ENCODE peak calls at places on chromosomes 4 and X, in seven cellular contexts. E, Y, W, G, I, M and S are unnamed samples.

GRCh38 chr4:108393870-108394269 is 225.1 kb upstream of the LEF1 start:
- DNase-seq in M (no peak), Y (no peak), W (no peak), G (no peak), E (no peak), I (no peak), S (no peak)

GRCh38 chr4:40621592-40622512 is 7.8 kb downstream of the RBM47 start:
- DNase-seq in W (peak; percentile 67), Y (peak; percentile 83), E (no peak), G (peak; percentile 28), M (peak; percentile 96), I (no peak), S (no peak)

GRCh38 chr4:20137176-20137575 is 114.5 kb upstream of the SLIT2 start:
- DNase-seq in Y (no peak), M (peak; percentile 4), W (no peak), G (no peak), E (no peak), I (no peak), S (no peak)

GRCh38 chrX:130746709-130747347 is 156.2 kb downstream of the ENOX2 start:
- DNase-seq in G (no peak), W (no peak), Y (no peak), M (peak; percentile 22), E (no peak), I (no peak), S (no peak)

GRCh38 chrX:140967036-140967435 is 35.4 kb upstream of the SPANXB1 start:
- DNase-seq in Y (no peak), W (no peak), M (no peak), I (no peak), E (no peak), G (no peak), S (no peak)

GRCh38 chrX:125651426-125651825 is 331.8 kb downstream of the TEX13C start:
- DNase-seq in M (no peak), I (no peak), E (no peak), W (no peak), Y (no peak), G (no peak), S (no peak)

GRCh38 chr4:110869114-110869513 is 246.2 kb upstream of the PITX2 start:
- DNase-seq in E (no peak), G (no peak), Y (no peak), I (no peak), M (peak; percentile 62), W (no peak), S (no peak)

GRCh38 chr4:11505225-11505971 is 76.7 kb upstream of the HS3ST1 start:
- DNase-seq in G (peak; percentile 3), E (no peak), W (no peak), M (no peak), I (no peak), Y (no peak), S (no peak)

GRCh38 chr4:4388836-4389575 is 2.1 kb downstream of the NSG1 start:
- DNase-seq in I (no peak), W (no peak), G (no peak), M (no peak), E (no peak), Y (no peak), S (no peak)

GRCh38 chr4:186738421-186738820 is 14.8 kb upstream of the FAT1 start:
- DNase-seq in Y (no peak), E (no peak), G (no peak), M (no peak), I (no peak), W (no peak), S (no peak)

GRCh38 chr4:7680106-7680505 is 245.4 kb upstream of the PSAPL1 start:
- DNase-seq in W (no peak), I (no peak), G (no peak), Y (no peak), E (no peak), M (no peak), S (no peak)

GRCh38 chr4:171588146-171588545 is 225.1 kb upstream of the GALNTL6 start:
- DNase-seq in G (no peak), E (no peak), I (no peak), M (no peak), Y (no peak), W (no peak), S (no peak)

GRCh38 chrX:21798677-21799219 is 40.7 kb upstream of the MBTPS2 start:
- DNase-seq in I (no peak), E (no peak), G (no peak), Y (no peak), W (no peak), M (no peak), S (no peak)

GRCh38 chrX:139203681-139204575 is 326.6 kb upstream of the F9 start:
- DNase-seq in W (peak; percentile 1), E (no peak), M (no peak), Y (peak; percentile 58), I (no peak), G (no peak), S (peak; percentile 14)

GRCh38 chr4:151175204-151175603 is 75.8 kb downstream of the RPS3A start:
- DNase-seq in W (no peak), E (no peak), Y (no peak), M (no peak), I (no peak), G (no peak), S (no peak)

GRCh38 chrX:129556806-129557315 is 16.8 kb downstream of the OCRL start:
- DNase-seq in Y (no peak), G (no peak), W (peak; percentile 7), M (no peak), I (no peak), E (no peak), S (no peak)